ENCODE peak calls at places on chromosomes 13 and 19, in seven cellular contexts. P is ecto neural progenitor cell; Z is HS-5; Q is central memory CD4-positive, alpha-beta T cell; Y is stimulated activated CD8-positive, alpha-beta memory T cell treated with anti-CD3 and anti-CD28 coated beads, Interleukin-15, amount 100 ng/mL, for 24 hours; O is HT1080; F is stimulated activated CD4-positive, alpha-beta T cell treated with anti-CD3 and anti-CD28 coated beads, Interleukin-2, amount 100 ng/mL, for 24 hours. T is an unnamed sample.

GRCh38 chr19:33683881-33684549 is 62.3 kb downstream of the CHST8 start:
- DNase-seq in P (peak), Z (no peak), Q (no peak), Y (no peak), O (peak), F (no peak), T (no peak)

GRCh38 chr19:7729831-7730285 is 2.1 kb downstream of the CLEC4G start:
- DNase-seq in P (no peak), Z (no peak), Q (no peak), Y (no peak), O (no peak), F (no peak), T (no peak)

GRCh38 chr19:44499559-44499958 is 763 bp downstream of the ZNF180 start:
- DNase-seq in P (no peak), Z (no peak), Q (no peak), Y (no peak), O (no peak), F (no peak), T (no peak)

GRCh38 chr13:49540552-49540951 is 44.8 kb downstream of the PHF11 start:
- DNase-seq in P (no peak), Z (no peak), Q (peak), Y (no peak), O (peak), F (no peak), T (no peak)

GRCh38 chr19:40686882-40687524 is 3.4 kb downstream of the NUMBL start:
- DNase-seq in P (no peak), Z (no peak), Q (no peak), Y (no peak), O (no peak), F (no peak), T (no peak)

GRCh38 chr13:44812818-44813217 is 176.5 kb downstream of the NUFIP1 start:
- DNase-seq in P (no peak), Z (no peak), Q (no peak), Y (no peak), O (no peak), F (no peak), T (no peak)

GRCh38 chr19:3699741-3700241 is 477 bp downstream of the PIP5K1C start:
- DNase-seq in P (peak), Z (no peak), Q (no peak), Y (no peak), O (no peak), F (no peak), T (no peak)

GRCh38 chr13:49625392-49626137 is 2.7 kb upstream of the ARL11 start:
- DNase-seq in P (no peak), Z (no peak), Q (no peak), Y (no peak), O (no peak), F (no peak), T (no peak)

GRCh38 chr19:13373599-13373998 is 132.7 kb downstream of the CACNA1A start:
- DNase-seq in P (no peak), Z (no peak), Q (no peak), Y (no peak), O (no peak), F (no peak), T (no peak)

GRCh38 chr19:57769345-57770131 is at the start of gene ZNF586:
- DNase-seq in P (peak), Z (peak), Q (peak), Y (peak), O (peak), F (peak), T (peak)

GRCh38 chr13:50761406-50761805 is 82.1 kb downstream of the DLEU7 start:
- DNase-seq in P (no peak), Z (no peak), Q (no peak), Y (no peak), O (no peak), F (no peak), T (no peak)

T was measured in stimulated activated naive B cell treated with anti-CD40 and anti-IgM and Interleukin-4, amounts not matched to agents 10 μg/mL and 1 μg/mL and 100 μg/mL, for 72 hours.